ENCODE peak calls at places on chromosome 18, in five cellular contexts. One of them, this sample, is unnamed.

GRCh38 chr18:79911009-79911870 is 40.2 kb downstream of the SLC66A2 start:
- DNase-seq in coronary artery: peak; percentile 55
- DNase-seq in thoracic aorta: no peak
- DNase-seq in SK-N-SH: no peak
- DNase-seq in ovary: peak; percentile 28
- DNase-seq in this sample: no peak

GRCh38 chr18:9380571-9381390 is 46.2 kb downstream of the TWSG1 start:
- DNase-seq in coronary artery: no peak
- DNase-seq in thoracic aorta: no peak
- DNase-seq in SK-N-SH: no peak
- DNase-seq in ovary: no peak
- DNase-seq in this sample: no peak

GRCh38 chr18:75500510-75500909 is 73.0 kb upstream of the SMIM21 start:
- DNase-seq in coronary artery: no peak
- DNase-seq in thoracic aorta: no peak
- DNase-seq in SK-N-SH: no peak
- DNase-seq in ovary: no peak
- DNase-seq in this sample: no peak

GRCh38 chr18:50986360-50987087 is 18.7 kb downstream of the ELAC1 start:
- DNase-seq in coronary artery: no peak
- DNase-seq in thoracic aorta: no peak
- DNase-seq in SK-N-SH: no peak
- DNase-seq in ovary: no peak
- DNase-seq in this sample: no peak

GRCh38 chr18:34551824-34552223 is 158.3 kb upstream of the DTNA start:
- DNase-seq in coronary artery: no peak
- DNase-seq in thoracic aorta: no peak
- DNase-seq in SK-N-SH: no peak
- DNase-seq in ovary: no peak
- DNase-seq in this sample: no peak

GRCh38 chr18:3851159-3851558 is 401.2 kb downstream of the TGIF1 start:
- DNase-seq in coronary artery: no peak
- DNase-seq in thoracic aorta: no peak
- DNase-seq in SK-N-SH: no peak
- DNase-seq in ovary: no peak
- DNase-seq in this sample: no peak

GRCh38 chr18:433960-434359 is 66.5 kb downstream of the COLEC12 start:
- DNase-seq in coronary artery: no peak
- DNase-seq in thoracic aorta: no peak
- DNase-seq in SK-N-SH: no peak
- DNase-seq in ovary: no peak
- DNase-seq in this sample: no peak

GRCh38 chr18:31684279-31685096 is at the start of gene B4GALT6:
- DNase-seq in coronary artery: no peak
- DNase-seq in thoracic aorta: no peak
- DNase-seq in SK-N-SH: peak; percentile 83
- DNase-seq in ovary: peak; percentile 54
- DNase-seq in this sample: peak; percentile 23

GRCh38 chr18:53817976-53818950 is 406.2 kb downstream of the MBD2 start:
- DNase-seq in coronary artery: no peak
- DNase-seq in thoracic aorta: no peak
- DNase-seq in SK-N-SH: no peak
- DNase-seq in ovary: no peak
- DNase-seq in this sample: no peak

GRCh38 chr18:59908790-59909189 is 9.0 kb downstream of the PMAIP1 start:
- DNase-seq in coronary artery: no peak
- DNase-seq in thoracic aorta: no peak
- DNase-seq in SK-N-SH: no peak
- DNase-seq in ovary: no peak
- DNase-seq in this sample: no peak

GRCh38 chr18:54671291-54671881 is 80.3 kb downstream of the DYNAP start:
- DNase-seq in coronary artery: no peak
- DNase-seq in thoracic aorta: no peak
- DNase-seq in SK-N-SH: peak; percentile 39
- DNase-seq in ovary: no peak
- DNase-seq in this sample: no peak

GRCh38 chr18:13611616-13612110 is 114.7 kb downstream of the FAM210A start:
- DNase-seq in coronary artery: no peak
- DNase-seq in thoracic aorta: no peak
- DNase-seq in SK-N-SH: peak; percentile 64
- DNase-seq in ovary: peak; percentile 52
- DNase-seq in this sample: peak; percentile 70

GRCh38 chr18:44051088-44051487 is 629.6 kb upstream of the SETBP1 start:
- DNase-seq in coronary artery: no peak
- DNase-seq in thoracic aorta: no peak
- DNase-seq in SK-N-SH: no peak
- DNase-seq in ovary: no peak
- DNase-seq in this sample: no peak

GRCh38 chr18:46917808-46918600 is 602 bp downstream of the KATNAL2 start:
- DNase-seq in coronary artery: no peak
- DNase-seq in thoracic aorta: no peak
- DNase-seq in SK-N-SH: no peak
- DNase-seq in ovary: peak; percentile 49
- DNase-seq in this sample: no peak

GRCh38 chr18:27750014-27750413 is 426.9 kb downstream of the CDH2 start:
- DNase-seq in coronary artery: no peak
- DNase-seq in thoracic aorta: no peak
- DNase-seq in SK-N-SH: peak; percentile 34
- DNase-seq in ovary: no peak
- DNase-seq in this sample: peak; percentile 14

GRCh38 chr18:50558948-50559749 is 738 bp upstream of the MAPK4 start:
- DNase-seq in coronary artery: no peak
- DNase-seq in thoracic aorta: no peak
- DNase-seq in SK-N-SH: peak; percentile 14
- DNase-seq in ovary: no peak
- DNase-seq in this sample: no peak

GRCh38 chr18:39053569-39053968 is 1488.0 kb upstream of the CELF4 start:
- DNase-seq in coronary artery: no peak
- DNase-seq in thoracic aorta: no peak
- DNase-seq in SK-N-SH: peak; percentile 13
- DNase-seq in ovary: no peak
- DNase-seq in this sample: no peak

GRCh38 chr18:75353357-75353756 is 74.1 kb downstream of the SMIM21 start:
- DNase-seq in coronary artery: no peak
- DNase-seq in thoracic aorta: no peak
- DNase-seq in SK-N-SH: no peak
- DNase-seq in ovary: no peak
- DNase-seq in this sample: no peak

GRCh38 chr18:58657081-58657480 is 14.2 kb upstream of the MALT1 start:
- DNase-seq in coronary artery: no peak
- DNase-seq in thoracic aorta: no peak
- DNase-seq in SK-N-SH: no peak
- DNase-seq in ovary: no peak
- DNase-seq in this sample: no peak
- H3K4me3 ChIP-seq in coronary artery: no peak overlapping the region
- H3K4me3 ChIP-seq in thoracic aorta: no peak overlapping the region
- H3K4me3 ChIP-seq in SK-N-SH: no peak overlapping the region
- H3K4me3 ChIP-seq in ovary: no peak overlapping the region
- H3K4me3 ChIP-seq in this sample: no peak overlapping the region

GRCh38 chr18:48833701-48834394 is 116.9 kb downstream of the SMAD7 start:
- DNase-seq in coronary artery: peak; percentile 62
- DNase-seq in thoracic aorta: no peak
- DNase-seq in SK-N-SH: no peak
- DNase-seq in ovary: peak; percentile 10
- DNase-seq in this sample: no peak
- TF ChIP-seq CTCF in coronary artery: no peak
- TF ChIP-seq CTCF in thoracic aorta: no peak
- TF ChIP-seq CTCF in SK-N-SH: no peak
- TF ChIP-seq CTCF in ovary: no peak
- TF ChIP-seq CTCF in this sample: no peak

DNA sequence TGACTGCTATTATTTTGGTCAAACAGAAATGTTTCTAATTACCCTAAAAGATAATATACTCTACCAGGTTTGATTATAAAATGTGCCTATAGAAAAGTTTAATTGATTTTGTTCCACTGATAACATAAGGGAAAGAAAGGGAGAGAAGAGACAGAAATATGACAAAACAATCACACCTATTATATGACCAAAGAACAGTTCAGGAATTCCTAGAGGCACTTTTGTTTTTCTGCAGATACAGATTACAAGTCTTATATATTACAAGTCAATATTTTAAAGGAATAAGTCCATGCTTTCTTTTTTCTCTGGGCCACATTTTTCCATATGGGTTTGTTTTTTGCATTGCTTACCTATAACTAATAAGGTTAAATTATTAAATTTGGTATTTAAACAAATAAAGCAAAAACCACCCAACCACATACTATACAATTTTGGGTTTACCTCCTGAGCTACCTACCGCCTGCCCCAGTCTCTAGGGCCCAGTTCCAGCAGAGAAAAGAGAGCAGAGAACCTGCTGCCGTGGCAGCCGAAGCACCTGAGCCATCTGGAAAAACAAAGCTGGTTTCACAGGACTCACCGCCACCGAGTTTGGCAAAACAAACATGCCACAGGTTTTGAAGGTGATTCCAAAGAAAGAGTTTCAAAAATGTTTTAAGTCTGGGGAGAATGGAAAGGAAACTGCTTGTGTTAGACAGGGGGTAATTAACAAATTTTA is 92.1 kb downstream of the DYM start:
- DNase-seq in coronary artery: no peak
- DNase-seq in thoracic aorta: no peak
- DNase-seq in SK-N-SH: no peak
- DNase-seq in ovary: no peak
- DNase-seq in this sample: peak; percentile 78
- H3K27ac ChIP-seq in coronary artery: no peak overlapping the region
- H3K27ac ChIP-seq in thoracic aorta: no peak overlapping the region
- H3K27ac ChIP-seq in SK-N-SH: no peak overlapping the region
- H3K27ac ChIP-seq in ovary: no peak overlapping the region
- H3K27ac ChIP-seq in this sample: peak overlapping the region; percentile 90

GRCh38 chr18:62610509-62611394 is 87.9 kb downstream of the ZCCHC2 start:
- DNase-seq in coronary artery: no peak
- DNase-seq in thoracic aorta: no peak
- DNase-seq in SK-N-SH: peak; percentile 49
- DNase-seq in ovary: peak; percentile 45
- DNase-seq in this sample: no peak
- H3K4me3 ChIP-seq in coronary artery: peak overlapping the region; percentile 59
- H3K4me3 ChIP-seq in thoracic aorta: peak overlapping the region; percentile 61
- H3K4me3 ChIP-seq in SK-N-SH: no peak overlapping the region
- H3K4me3 ChIP-seq in ovary: peak overlapping the region; percentile 26
- H3K4me3 ChIP-seq in this sample: peak overlapping the region; percentile 8

GRCh38 chr18:33440384-33441043 is at the start of gene CCDC178:
- DNase-seq in coronary artery: no peak
- DNase-seq in thoracic aorta: no peak
- DNase-seq in SK-N-SH: peak; percentile 77
- DNase-seq in ovary: peak; percentile 79
- DNase-seq in this sample: peak; percentile 18
- TF ChIP-seq CTCF in coronary artery: no peak
- TF ChIP-seq CTCF in thoracic aorta: peak; percentile 29
- TF ChIP-seq CTCF in SK-N-SH: no peak
- TF ChIP-seq CTCF in ovary: peak; percentile 22
- TF ChIP-seq CTCF in this sample: no peak

GRCh38 chr18:24398515-24398914 is 891 bp upstream of the OSBPL1A start:
- DNase-seq in coronary artery: no peak
- DNase-seq in thoracic aorta: no peak
- DNase-seq in SK-N-SH: no peak
- DNase-seq in ovary: no peak
- DNase-seq in this sample: no peak
- H3K27ac ChIP-seq in coronary artery: peak overlapping the region; percentile 89
- H3K27ac ChIP-seq in thoracic aorta: no peak overlapping the region
- H3K27ac ChIP-seq in SK-N-SH: peak overlapping the region; percentile 43
- H3K27ac ChIP-seq in ovary: no peak overlapping the region
- H3K27ac ChIP-seq in this sample: no peak overlapping the region

DNA sequence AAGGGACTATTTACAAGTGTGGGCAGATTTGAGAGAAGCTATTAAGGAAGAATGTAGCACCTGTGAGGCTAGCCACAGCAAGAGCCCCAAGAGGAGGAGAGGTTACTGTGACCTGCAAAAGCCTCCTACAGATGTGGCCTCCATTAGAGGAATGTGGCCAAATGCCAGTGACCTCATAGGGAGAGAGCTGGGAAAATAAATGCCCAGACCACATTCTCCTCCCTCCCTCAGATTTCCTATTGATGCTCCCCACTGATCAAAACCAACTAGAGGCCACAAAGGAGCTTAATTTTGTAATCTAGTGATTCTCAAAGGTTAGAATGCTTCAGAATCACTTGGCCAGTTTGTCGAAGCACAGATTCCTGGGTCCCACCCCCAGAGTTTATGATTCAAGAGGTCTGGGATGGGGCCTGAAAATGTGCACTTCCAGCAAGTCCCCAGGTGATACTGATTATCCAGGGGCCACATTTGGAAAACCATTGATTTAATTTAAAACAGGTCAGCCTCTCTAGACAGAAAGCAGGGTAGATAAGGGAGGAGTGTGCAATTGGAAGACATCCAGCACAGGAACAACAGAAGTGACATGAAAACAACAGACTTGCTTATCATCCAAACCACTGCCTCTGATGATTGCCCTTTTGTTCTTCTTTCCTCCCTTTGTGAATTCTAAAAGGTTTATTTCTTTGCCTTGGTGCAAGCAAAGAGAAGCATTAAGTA is 61.2 kb upstream of the RBBP8 start:
- DNase-seq in coronary artery: no peak
- DNase-seq in thoracic aorta: no peak
- DNase-seq in SK-N-SH: peak; percentile 34
- DNase-seq in ovary: no peak
- DNase-seq in this sample: no peak
- H3K4me3 ChIP-seq in coronary artery: no peak overlapping the region
- H3K4me3 ChIP-seq in thoracic aorta: no peak overlapping the region
- H3K4me3 ChIP-seq in SK-N-SH: no peak overlapping the region
- H3K4me3 ChIP-seq in ovary: no peak overlapping the region
- H3K4me3 ChIP-seq in this sample: no peak overlapping the region

This sample was measured in pancreas.